ENCODE peak calls at places on chromosomes 11 and 22, in four cellular contexts. Y is K562, N is GM12878, F is HepG2. G is an unnamed sample.

GRCh38 chr22:27997538-27997937 is 78.5 kb upstream of the PITPNB start:
- DNase-seq in Y (no peak), N (no peak), F (no peak), G (no peak)

GRCh38 chr11:85539740-85540139 is 87.4 kb downstream of the DLG2 start:
- DNase-seq in Y (no peak), N (no peak), F (no peak), G (no peak)

GRCh38 chr11:112128483-112129121 is 35.3 kb downstream of the IL18 start:
- DNase-seq in Y (peak), N (no peak), F (no peak), G (no peak)

GRCh38 chr11:37504066-37504611 is 906.1 kb upstream of the RAG2 start:
- DNase-seq in Y (no peak), N (peak), F (no peak), G (no peak)

GRCh38 chr22:49093192-49093880 is 734.3 kb downstream of the BRD1 start:
- DNase-seq in Y (no peak), N (no peak), F (no peak), G (no peak)

GRCh38 chr11:2267871-2268825 is 2.2 kb downstream of the ASCL2 start:
- DNase-seq in Y (no peak), N (no peak), F (no peak), G (no peak)

GRCh38 chr11:134181707-134182106 is 42.1 kb downstream of the NCAPD3 start:
- DNase-seq in Y (no peak), N (no peak), F (no peak), G (no peak)

GRCh38 chr11:17014774-17015638 is 792 bp upstream of the PLEKHA7 start:
- DNase-seq in Y (peak), N (no peak), F (peak), G (no peak)

GRCh38 chr11:128379587-128380279 is 207.6 kb downstream of the ETS1 start:
- DNase-seq in Y (no peak), N (no peak), F (no peak), G (no peak)

GRCh38 chr11:19952101-19952605 is 208.1 kb downstream of the DBX1 start:
- DNase-seq in Y (no peak), N (no peak), F (peak), G (no peak)

GRCh38 chr22:27193636-27194035 is 536.2 kb downstream of the MIAT start:
- DNase-seq in Y (no peak), N (no peak), F (no peak), G (no peak)

GRCh38 chr22:20191803-20192202 is 40.9 kb upstream of the CCDC188 start:
- DNase-seq in Y (no peak), N (no peak), F (no peak), G (no peak)

GRCh38 chr11:106989056-106989455 is 29.2 kb downstream of the GUCY1A2 start:
- DNase-seq in Y (no peak), N (no peak), F (no peak), G (no peak)

GRCh38 chr11:73795925-73796632 is 8.4 kb downstream of the MRPL48 start:
- DNase-seq in Y (no peak), N (no peak), F (no peak), G (no peak)

GRCh38 chr11:46127150-46127638 is 5.9 kb upstream of the PHF21A start:
- DNase-seq in Y (peak), N (no peak), F (peak), G (no peak)

GRCh38 chr11:69880041-69880802 is 61.0 kb upstream of the FGF3 start:
- DNase-seq in Y (no peak), N (no peak), F (no peak), G (peak)

GRCh38 chr11:37704791-37705190 is 1106.8 kb upstream of the RAG2 start:
- DNase-seq in Y (no peak), N (no peak), F (no peak), G (no peak)

GRCh38 chr11:64015510-64015909 is 20.2 kb upstream of the FLRT1 start:
- DNase-seq in Y (no peak), N (no peak), F (no peak), G (no peak)

GRCh38 chr11:64014361-64014760 is 21.4 kb upstream of the FLRT1 start:
- DNase-seq in Y (no peak), N (no peak), F (no peak), G (no peak)

GRCh38 chr11:64011371-64011770 is 24.4 kb upstream of the FLRT1 start:
- DNase-seq in Y (no peak), N (no peak), F (no peak), G (no peak)

GRCh38 chr11:64010783-64011182 is 24.5 kb downstream of the OTUB1 start:
- DNase-seq in Y (no peak), N (no peak), F (no peak), G (no peak)

GRCh38 chr11:64013141-64013896 is 22.4 kb upstream of the FLRT1 start:
- DNase-seq in Y (no peak), N (no peak), F (no peak), G (no peak)
- TF ChIP-seq ZNF274 in Y (no peak), N (no peak), F (no peak), G (no peak)

GRCh38 chr11:63915961-63916836 is 765 bp downstream of the RCOR2 start:
- DNase-seq in Y (peak), N (no peak), F (peak), G (no peak)
- TF ChIP-seq EP300 in Y (no peak), N (no peak), F (no peak), G (no peak)

GRCh38 chr11:115985896-115986295 is 481.7 kb upstream of the CADM1 start:
- DNase-seq in Y (no peak), N (no peak), F (no peak), G (no peak)
- TF ChIP-seq ZNF274 in Y (no peak), N (no peak), F (no peak), G (no peak)

GRCh38 chr22:46417769-46418168 is 82.3 kb downstream of the TRMU start:
- DNase-seq in Y (no peak), N (no peak), F (no peak), G (no peak)

GRCh38 chr22:46417268-46417580 is 81.7 kb downstream of the TRMU start:
- DNase-seq in Y (no peak), N (no peak), F (no peak), G (no peak)

GRCh38 chr22:46415816-46416536 is 80.5 kb downstream of the TRMU start:
- DNase-seq in Y (no peak), N (no peak), F (no peak), G (no peak)

GRCh38 chr22:46414704-46415103 is 79.2 kb downstream of the TRMU start:
- DNase-seq in Y (no peak), N (no peak), F (no peak), G (no peak)

GRCh38 chr22:46416537-46417267 is 81.2 kb downstream of the TRMU start:
- DNase-seq in Y (no peak), N (no peak), F (no peak), G (no peak)
- TF ChIP-seq EP300 in Y (no peak), N (no peak), F (no peak), G (no peak)

DNA sequence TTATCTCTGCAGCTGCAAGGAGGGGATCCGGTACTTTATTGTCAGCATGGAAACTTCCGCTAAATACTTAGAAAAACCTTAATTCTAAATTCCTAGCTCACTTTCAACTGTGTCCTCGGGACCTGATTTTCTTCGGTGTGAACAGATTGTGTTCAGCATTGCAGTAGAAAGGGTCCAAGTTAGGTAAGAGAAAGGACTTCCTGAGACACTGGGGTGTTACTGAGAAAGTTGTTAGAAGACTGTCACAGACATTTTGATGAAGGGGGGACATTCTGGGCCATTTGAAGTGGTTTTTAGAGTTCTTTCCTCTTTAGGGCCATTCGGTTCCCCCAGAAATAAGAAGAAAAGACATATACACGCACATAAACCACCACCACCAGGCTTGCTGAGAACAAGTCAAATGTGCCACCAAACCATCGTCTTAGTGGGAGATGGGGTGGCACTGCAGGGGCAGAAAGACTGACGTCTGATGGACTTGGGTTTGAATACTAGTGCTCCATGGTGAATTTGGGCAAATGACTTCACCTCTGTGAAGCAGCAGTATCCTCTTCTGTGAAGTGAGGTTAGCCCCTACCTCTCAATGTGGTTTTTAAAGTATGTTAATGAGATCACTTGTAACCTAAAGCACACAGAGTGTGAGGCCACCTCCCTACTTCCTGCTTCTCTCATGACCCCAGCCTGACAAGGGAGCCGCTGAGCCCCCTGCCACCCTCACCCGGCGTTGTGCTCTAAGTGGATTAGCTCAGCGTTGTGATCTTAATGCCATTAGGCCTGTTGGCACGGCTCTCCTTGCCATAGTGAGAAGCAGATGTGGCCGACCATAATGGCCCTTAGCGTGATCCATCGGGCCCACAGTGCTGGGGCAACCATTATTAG is 14.2 kb downstream of the ZBTB16 start:
- DNase-seq in Y (no peak), N (no peak), F (no peak), G (no peak)
- TF ChIP-seq ZNF274 in Y (no peak), N (no peak), F (no peak), G (no peak)

DNA sequence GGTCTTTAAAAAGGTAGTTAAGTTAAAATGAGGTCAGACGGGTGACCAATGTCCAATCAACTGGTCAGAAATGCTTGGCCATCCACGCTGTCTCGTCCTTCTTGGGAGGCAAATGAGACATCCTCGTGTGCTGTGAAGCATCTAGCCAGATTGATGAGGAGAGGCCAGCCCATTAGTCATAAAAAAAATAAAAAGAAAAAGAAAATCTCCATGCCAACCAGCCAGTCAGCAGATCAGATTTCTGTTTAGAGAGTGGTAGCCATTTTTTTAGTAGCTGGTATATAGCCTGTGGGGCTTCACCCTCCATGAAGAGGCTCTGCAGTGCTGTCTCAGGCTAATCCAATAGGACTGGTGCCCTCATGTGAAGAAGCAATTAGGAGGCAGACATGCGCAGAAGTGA is 343.1 kb upstream of the SYN3 start:
- DNase-seq in Y (no peak), N (no peak), F (no peak), G (no peak)
- TF ChIP-seq EP300 in Y (no peak), N (no peak), F (no peak), G (no peak)

DNA sequence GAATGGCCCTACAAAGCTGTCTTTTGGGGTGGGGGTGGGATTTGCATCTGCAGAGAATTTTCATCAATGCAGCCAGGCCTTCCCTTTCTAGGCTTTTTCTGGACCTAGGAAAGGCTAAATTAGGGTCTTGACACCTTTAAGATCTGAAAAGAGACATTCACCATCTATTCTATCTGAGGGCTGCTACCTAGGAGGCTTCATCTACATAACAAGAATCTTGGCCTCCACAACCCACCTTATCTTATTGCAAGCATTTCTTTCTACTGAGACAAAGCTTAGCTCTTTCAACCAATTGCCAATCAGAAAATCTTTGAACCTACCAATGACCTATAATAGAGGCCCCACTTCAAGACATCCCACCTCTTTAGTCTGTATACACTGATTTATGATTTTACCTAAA is 20.7 kb upstream of the INCENP start:
- DNase-seq in Y (no peak), N (no peak), F (no peak), G (no peak)
- TF ChIP-seq ZNF274 in Y (no peak), N (no peak), F (no peak), G (no peak)

DNA sequence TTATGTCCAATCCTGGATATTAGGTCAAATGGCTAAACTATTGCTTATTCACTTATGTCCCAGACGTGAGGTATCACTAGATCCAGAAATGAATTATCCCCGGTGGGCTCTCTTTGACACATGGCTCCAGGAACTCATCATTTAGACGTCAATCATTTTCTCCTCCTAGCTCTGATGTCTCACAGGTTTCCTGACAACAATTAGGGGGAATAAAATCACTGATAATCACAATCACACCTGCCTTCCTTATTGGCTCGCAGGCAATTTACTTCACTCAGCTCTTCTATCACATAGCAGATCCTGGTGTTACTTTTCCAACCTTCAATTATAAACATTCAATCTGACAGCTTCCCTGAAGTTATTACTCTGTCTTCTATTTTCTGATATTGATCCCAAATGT is 634.0 kb upstream of the TENM4 start:
- DNase-seq in Y (no peak), N (no peak), F (no peak), G (no peak)
- TF ChIP-seq EP300 in Y (no peak), N (no peak), F (no peak), G (no peak)